ENCODE peak calls at places on chromosomes 4 and X, in six cellular contexts. One of them, this sample, is unnamed.

GRCh38 chr4:72397314-72397713 is 171.7 kb downstream of the ADAMTS3 start:
- DNase-seq in lower lobe of right lung: peak
- DNase-seq in astrocyte of the hippocampus: no peak
- DNase-seq in GM06990: no peak
- DNase-seq in Karpas-422: no peak
- DNase-seq in HepG2: no peak
- DNase-seq in this sample: no peak

GRCh38 chrX:153884136-153885076 is 1.6 kb downstream of the L1CAM start:
- DNase-seq in HepG2: no peak
- DNase-seq in Karpas-422: peak
- DNase-seq in lower lobe of right lung: no peak
- DNase-seq in GM06990: peak
- DNase-seq in astrocyte of the hippocampus: no peak
- DNase-seq in this sample: no peak

GRCh38 chrX:48468247-48468671 is 1.8 kb downstream of the SLC38A5 start:
- DNase-seq in Karpas-422: no peak
- DNase-seq in HepG2: no peak
- DNase-seq in astrocyte of the hippocampus: no peak
- DNase-seq in lower lobe of right lung: no peak
- DNase-seq in GM06990: peak
- DNase-seq in this sample: no peak

GRCh38 chr4:791866-792630 is 33.9 kb downstream of the CPLX1 start:
- DNase-seq in HepG2: no peak
- DNase-seq in astrocyte of the hippocampus: peak
- DNase-seq in GM06990: peak
- DNase-seq in lower lobe of right lung: peak
- DNase-seq in Karpas-422: peak
- DNase-seq in this sample: no peak

GRCh38 chrX:102697506-102697905 is 14.7 kb upstream of the GPRASP2 start:
- DNase-seq in astrocyte of the hippocampus: no peak
- DNase-seq in HepG2: no peak
- DNase-seq in lower lobe of right lung: no peak
- DNase-seq in Karpas-422: no peak
- DNase-seq in GM06990: no peak
- DNase-seq in this sample: no peak

GRCh38 chr4:20773144-20773997 is 73.1 kb downstream of the PACRGL start:
- DNase-seq in GM06990: peak
- DNase-seq in Karpas-422: peak
- DNase-seq in HepG2: peak
- DNase-seq in astrocyte of the hippocampus: peak
- DNase-seq in lower lobe of right lung: peak
- DNase-seq in this sample: peak

GRCh38 chr4:97720869-97721432 is 422.3 kb downstream of the STPG2 start:
- DNase-seq in Karpas-422: no peak
- DNase-seq in lower lobe of right lung: no peak
- DNase-seq in astrocyte of the hippocampus: peak
- DNase-seq in HepG2: peak
- DNase-seq in GM06990: no peak
- DNase-seq in this sample: no peak

GRCh38 chrX:56793112-56793430 is 64.0 kb downstream of the NBDY start:
- DNase-seq in lower lobe of right lung: no peak
- DNase-seq in astrocyte of the hippocampus: no peak
- DNase-seq in GM06990: no peak
- DNase-seq in HepG2: no peak
- DNase-seq in Karpas-422: no peak
- DNase-seq in this sample: no peak

GRCh38 chr4:10746371-10747143 is 62.0 kb upstream of the CLNK start:
- DNase-seq in GM06990: no peak
- DNase-seq in lower lobe of right lung: no peak
- DNase-seq in HepG2: no peak
- DNase-seq in Karpas-422: no peak
- DNase-seq in astrocyte of the hippocampus: peak
- DNase-seq in this sample: no peak

GRCh38 chr4:73109493-73109892 is 40.0 kb upstream of the COX18 start:
- DNase-seq in lower lobe of right lung: no peak
- DNase-seq in GM06990: no peak
- DNase-seq in HepG2: no peak
- DNase-seq in Karpas-422: no peak
- DNase-seq in astrocyte of the hippocampus: no peak
- DNase-seq in this sample: no peak

GRCh38 chr4:766152-766515 is 59.8 kb downstream of the CPLX1 start:
- DNase-seq in lower lobe of right lung: peak
- DNase-seq in astrocyte of the hippocampus: peak
- DNase-seq in GM06990: no peak
- DNase-seq in HepG2: no peak
- DNase-seq in Karpas-422: no peak
- DNase-seq in this sample: peak

This sample was measured in left ventricle myocardium superior.